ENCODE peak calls at places on chromosomes 6 and 20, in ten cellular contexts. One of them, this sample, is unnamed. For H3K27me3, the result is how much of the 10 kb centered on the place peaks cover.

GRCh38 chr6:122752990-122753687 is 26.4 kb upstream of the FABP7 start:
- DNase-seq in PC-3: no peak
- DNase-seq in lower lobe of right lung: no peak
- DNase-seq in upper lobe of left lung: no peak
- DNase-seq in neural progenitor cell: peak
- DNase-seq in esophagus muscularis mucosa: no peak
- DNase-seq in uterus: no peak
- DNase-seq in tibial nerve: no peak
- DNase-seq in CD8-positive, alpha-beta T cell: no peak
- DNase-seq in dorsolateral prefrontal cortex: no peak
- DNase-seq in this sample: no peak

GRCh38 chr20:25725639-25726038 is 29.0 kb upstream of the ZNF337 start:
- DNase-seq in tibial nerve: no peak
- DNase-seq in uterus: no peak
- DNase-seq in CD8-positive, alpha-beta T cell: no peak
- DNase-seq in PC-3: no peak
- DNase-seq in upper lobe of left lung: no peak
- DNase-seq in esophagus muscularis mucosa: no peak
- DNase-seq in neural progenitor cell: no peak
- DNase-seq in lower lobe of right lung: no peak
- DNase-seq in dorsolateral prefrontal cortex: no peak
- DNase-seq in this sample: no peak

GRCh38 chr20:51643390-51643789 is 100.9 kb upstream of the NFATC2 start:
- DNase-seq in uterus: no peak
- DNase-seq in neural progenitor cell: no peak
- DNase-seq in PC-3: no peak
- DNase-seq in CD8-positive, alpha-beta T cell: no peak
- DNase-seq in upper lobe of left lung: no peak
- DNase-seq in dorsolateral prefrontal cortex: no peak
- DNase-seq in esophagus muscularis mucosa: no peak
- DNase-seq in lower lobe of right lung: no peak
- DNase-seq in tibial nerve: no peak
- DNase-seq in this sample: no peak

GRCh38 chr6:168155821-168156741 is 77.1 kb upstream of the FRMD1 start:
- DNase-seq in dorsolateral prefrontal cortex: no peak
- DNase-seq in uterus: no peak
- DNase-seq in neural progenitor cell: no peak
- DNase-seq in upper lobe of left lung: no peak
- DNase-seq in esophagus muscularis mucosa: peak
- DNase-seq in lower lobe of right lung: no peak
- DNase-seq in PC-3: no peak
- DNase-seq in tibial nerve: no peak
- DNase-seq in CD8-positive, alpha-beta T cell: no peak
- DNase-seq in this sample: no peak

GRCh38 chr6:79420054-79420453 is 117.2 kb downstream of the LCA5 start:
- DNase-seq in neural progenitor cell: no peak
- DNase-seq in lower lobe of right lung: no peak
- DNase-seq in upper lobe of left lung: no peak
- DNase-seq in PC-3: no peak
- DNase-seq in dorsolateral prefrontal cortex: no peak
- DNase-seq in CD8-positive, alpha-beta T cell: no peak
- DNase-seq in tibial nerve: no peak
- DNase-seq in esophagus muscularis mucosa: no peak
- DNase-seq in uterus: no peak
- DNase-seq in this sample: no peak

GRCh38 chr6:135299256-135299655 is 118.1 kb downstream of the MYB start:
- DNase-seq in CD8-positive, alpha-beta T cell: no peak
- DNase-seq in dorsolateral prefrontal cortex: no peak
- DNase-seq in upper lobe of left lung: no peak
- DNase-seq in lower lobe of right lung: no peak
- DNase-seq in tibial nerve: no peak
- DNase-seq in PC-3: peak
- DNase-seq in uterus: no peak
- DNase-seq in esophagus muscularis mucosa: no peak
- DNase-seq in neural progenitor cell: no peak
- DNase-seq in this sample: no peak

GRCh38 chr20:37447688-37448087 is 73.4 kb upstream of the NNAT start:
- DNase-seq in CD8-positive, alpha-beta T cell: no peak
- DNase-seq in lower lobe of right lung: no peak
- DNase-seq in tibial nerve: no peak
- DNase-seq in upper lobe of left lung: no peak
- DNase-seq in esophagus muscularis mucosa: no peak
- DNase-seq in uterus: no peak
- DNase-seq in neural progenitor cell: no peak
- DNase-seq in PC-3: no peak
- DNase-seq in dorsolateral prefrontal cortex: no peak
- DNase-seq in this sample: no peak

GRCh38 chr20:32019156-32019510 is 8.9 kb downstream of the CCM2L start:
- DNase-seq in tibial nerve: no peak
- DNase-seq in dorsolateral prefrontal cortex: no peak
- DNase-seq in PC-3: no peak
- DNase-seq in neural progenitor cell: peak
- DNase-seq in uterus: no peak
- DNase-seq in lower lobe of right lung: peak
- DNase-seq in upper lobe of left lung: no peak
- DNase-seq in esophagus muscularis mucosa: no peak
- DNase-seq in CD8-positive, alpha-beta T cell: no peak
- DNase-seq in this sample: no peak

GRCh38 chr6:150297327-150298028 is 71.3 kb upstream of the IYD start:
- DNase-seq in lower lobe of right lung: no peak
- DNase-seq in PC-3: peak
- DNase-seq in CD8-positive, alpha-beta T cell: no peak
- DNase-seq in neural progenitor cell: no peak
- DNase-seq in dorsolateral prefrontal cortex: no peak
- DNase-seq in upper lobe of left lung: no peak
- DNase-seq in uterus: no peak
- DNase-seq in tibial nerve: no peak
- DNase-seq in esophagus muscularis mucosa: no peak
- DNase-seq in this sample: no peak

GRCh38 chr20:55792049-55792448 is 213.3 kb downstream of the CBLN4 start:
- DNase-seq in tibial nerve: no peak
- DNase-seq in neural progenitor cell: no peak
- DNase-seq in PC-3: no peak
- DNase-seq in upper lobe of left lung: no peak
- DNase-seq in lower lobe of right lung: no peak
- DNase-seq in uterus: no peak
- DNase-seq in dorsolateral prefrontal cortex: no peak
- DNase-seq in esophagus muscularis mucosa: no peak
- DNase-seq in CD8-positive, alpha-beta T cell: no peak
- DNase-seq in this sample: no peak

GRCh38 chr6:152295346-152295745 is 341.8 kb downstream of the SYNE1 start:
- DNase-seq in tibial nerve: peak
- DNase-seq in lower lobe of right lung: no peak
- DNase-seq in PC-3: peak
- DNase-seq in CD8-positive, alpha-beta T cell: no peak
- DNase-seq in neural progenitor cell: no peak
- DNase-seq in esophagus muscularis mucosa: no peak
- DNase-seq in uterus: peak
- DNase-seq in upper lobe of left lung: no peak
- DNase-seq in dorsolateral prefrontal cortex: no peak
- DNase-seq in this sample: no peak

DNA sequence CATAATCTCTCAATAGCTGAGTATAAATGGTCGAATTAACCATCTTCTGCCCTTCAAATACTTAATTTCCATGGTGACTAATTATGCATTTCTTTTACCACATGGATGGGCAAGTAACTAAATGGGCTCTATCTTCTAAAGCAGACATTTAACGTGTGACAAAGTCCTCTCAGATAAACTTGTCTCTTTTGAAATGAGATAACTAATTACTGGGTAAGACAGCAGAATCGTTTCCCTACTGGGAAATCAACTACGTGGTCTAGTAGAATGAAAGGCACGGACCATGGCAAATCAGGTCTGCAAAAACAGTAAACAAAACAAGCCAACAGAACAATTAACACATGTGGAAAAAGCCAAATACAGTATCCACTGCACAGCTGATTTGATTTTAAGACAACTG is 137.7 kb downstream of the BACH2 start:
- DNase-seq in uterus: no peak
- DNase-seq in CD8-positive, alpha-beta T cell: no peak
- DNase-seq in lower lobe of right lung: no peak
- DNase-seq in neural progenitor cell: no peak
- DNase-seq in PC-3: no peak
- DNase-seq in upper lobe of left lung: no peak
- DNase-seq in dorsolateral prefrontal cortex: no peak
- DNase-seq in esophagus muscularis mucosa: no peak
- DNase-seq in tibial nerve: no peak
- DNase-seq in this sample: no peak
- H3K27ac ChIP-seq in uterus: no peak
- H3K27ac ChIP-seq in CD8-positive, alpha-beta T cell: no peak
- H3K27ac ChIP-seq in lower lobe of right lung: no peak
- H3K27ac ChIP-seq in neural progenitor cell: no peak
- H3K27ac ChIP-seq in PC-3: no peak
- H3K27ac ChIP-seq in upper lobe of left lung: no peak
- H3K27ac ChIP-seq in dorsolateral prefrontal cortex: peak
- H3K27ac ChIP-seq in esophagus muscularis mucosa: no peak
- H3K27ac ChIP-seq in tibial nerve: peak
- H3K27ac ChIP-seq in this sample: no peak

GRCh38 chr20:15380770-15381169 is 1043.4 kb upstream of the FLRT3 start:
- DNase-seq in lower lobe of right lung: no peak
- DNase-seq in esophagus muscularis mucosa: no peak
- DNase-seq in upper lobe of left lung: no peak
- DNase-seq in PC-3: no peak
- DNase-seq in CD8-positive, alpha-beta T cell: no peak
- DNase-seq in tibial nerve: no peak
- DNase-seq in neural progenitor cell: no peak
- DNase-seq in uterus: no peak
- DNase-seq in dorsolateral prefrontal cortex: no peak
- DNase-seq in this sample: no peak

GRCh38 chr20:15375836-15376235 is 1038.4 kb upstream of the FLRT3 start:
- DNase-seq in uterus: no peak
- DNase-seq in neural progenitor cell: no peak
- DNase-seq in dorsolateral prefrontal cortex: no peak
- DNase-seq in lower lobe of right lung: no peak
- DNase-seq in esophagus muscularis mucosa: no peak
- DNase-seq in tibial nerve: no peak
- DNase-seq in CD8-positive, alpha-beta T cell: no peak
- DNase-seq in upper lobe of left lung: no peak
- DNase-seq in PC-3: no peak
- DNase-seq in this sample: no peak

GRCh38 chr20:15379897-15380296 is 1042.5 kb upstream of the FLRT3 start:
- DNase-seq in CD8-positive, alpha-beta T cell: no peak
- DNase-seq in PC-3: no peak
- DNase-seq in neural progenitor cell: no peak
- DNase-seq in tibial nerve: no peak
- DNase-seq in upper lobe of left lung: no peak
- DNase-seq in lower lobe of right lung: no peak
- DNase-seq in dorsolateral prefrontal cortex: no peak
- DNase-seq in uterus: no peak
- DNase-seq in esophagus muscularis mucosa: no peak
- DNase-seq in this sample: no peak

DNA sequence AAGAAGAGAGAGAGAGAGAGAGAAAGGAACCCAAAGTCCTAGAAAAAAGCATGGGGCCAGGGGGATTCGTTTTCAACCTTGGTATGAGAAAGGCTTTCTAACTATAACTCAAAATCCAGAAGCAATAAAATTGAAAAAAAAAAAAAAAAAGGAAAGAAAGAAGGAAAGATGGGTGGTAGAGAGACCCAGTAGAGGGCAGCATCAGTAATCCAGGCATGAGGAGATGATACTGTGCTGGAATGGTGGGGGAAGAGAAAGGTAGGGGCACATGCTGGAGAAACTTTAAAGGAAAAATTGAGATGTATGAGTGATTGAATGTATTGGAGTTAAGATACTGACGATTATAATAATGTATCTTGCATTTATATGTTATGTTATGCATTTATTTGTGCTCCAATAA is 1040.7 kb upstream of the FLRT3 start:
- DNase-seq in CD8-positive, alpha-beta T cell: no peak
- DNase-seq in upper lobe of left lung: no peak
- DNase-seq in tibial nerve: no peak
- DNase-seq in PC-3: peak
- DNase-seq in esophagus muscularis mucosa: no peak
- DNase-seq in neural progenitor cell: no peak
- DNase-seq in dorsolateral prefrontal cortex: no peak
- DNase-seq in uterus: no peak
- DNase-seq in lower lobe of right lung: no peak
- DNase-seq in this sample: no peak
- TF ChIP-seq CTCF in CD8-positive, alpha-beta T cell: no peak
- TF ChIP-seq CTCF in upper lobe of left lung: no peak
- TF ChIP-seq CTCF in tibial nerve: no peak
- TF ChIP-seq CTCF in PC-3: peak
- TF ChIP-seq CTCF in esophagus muscularis mucosa: no peak
- TF ChIP-seq CTCF in neural progenitor cell: peak
- TF ChIP-seq CTCF in dorsolateral prefrontal cortex: no peak
- TF ChIP-seq CTCF in uterus: no peak
- TF ChIP-seq CTCF in lower lobe of right lung: no peak
- TF ChIP-seq CTCF in this sample: no peak

GRCh38 chr6:166304106-166304505 is 4.1 kb downstream of the PRR18 start:
- DNase-seq in dorsolateral prefrontal cortex: no peak
- DNase-seq in upper lobe of left lung: no peak
- DNase-seq in tibial nerve: no peak
- DNase-seq in uterus: no peak
- DNase-seq in neural progenitor cell: no peak
- DNase-seq in lower lobe of right lung: no peak
- DNase-seq in esophagus muscularis mucosa: no peak
- DNase-seq in PC-3: no peak
- DNase-seq in CD8-positive, alpha-beta T cell: no peak
- DNase-seq in this sample: no peak

GRCh38 chr6:166297606-166298005 is 10.6 kb downstream of the PRR18 start:
- DNase-seq in dorsolateral prefrontal cortex: peak
- DNase-seq in neural progenitor cell: no peak
- DNase-seq in tibial nerve: no peak
- DNase-seq in upper lobe of left lung: no peak
- DNase-seq in PC-3: no peak
- DNase-seq in esophagus muscularis mucosa: no peak
- DNase-seq in uterus: no peak
- DNase-seq in lower lobe of right lung: no peak
- DNase-seq in CD8-positive, alpha-beta T cell: no peak
- DNase-seq in this sample: no peak

GRCh38 chr6:166300357-166300987 is 7.7 kb downstream of the PRR18 start:
- DNase-seq in uterus: no peak
- DNase-seq in CD8-positive, alpha-beta T cell: no peak
- DNase-seq in neural progenitor cell: no peak
- DNase-seq in esophagus muscularis mucosa: no peak
- DNase-seq in tibial nerve: no peak
- DNase-seq in dorsolateral prefrontal cortex: no peak
- DNase-seq in upper lobe of left lung: no peak
- DNase-seq in PC-3: no peak
- DNase-seq in lower lobe of right lung: no peak
- DNase-seq in this sample: no peak

GRCh38 chr6:166305562-166306117 is 2.6 kb downstream of the PRR18 start:
- DNase-seq in neural progenitor cell: no peak
- DNase-seq in PC-3: no peak
- DNase-seq in lower lobe of right lung: no peak
- DNase-seq in dorsolateral prefrontal cortex: no peak
- DNase-seq in CD8-positive, alpha-beta T cell: no peak
- DNase-seq in upper lobe of left lung: no peak
- DNase-seq in esophagus muscularis mucosa: peak
- DNase-seq in tibial nerve: no peak
- DNase-seq in uterus: no peak
- DNase-seq in this sample: no peak

GRCh38 chr6:166301611-166302529 is 6.3 kb downstream of the PRR18 start:
- DNase-seq in dorsolateral prefrontal cortex: no peak
- DNase-seq in neural progenitor cell: no peak
- DNase-seq in CD8-positive, alpha-beta T cell: no peak
- DNase-seq in esophagus muscularis mucosa: no peak
- DNase-seq in uterus: no peak
- DNase-seq in lower lobe of right lung: no peak
- DNase-seq in tibial nerve: no peak
- DNase-seq in upper lobe of left lung: no peak
- DNase-seq in PC-3: peak
- DNase-seq in this sample: no peak
- H3K27me3 ChIP-seq in dorsolateral prefrontal cortex: under half
- H3K27me3 ChIP-seq in neural progenitor cell: under half
- H3K27me3 ChIP-seq in CD8-positive, alpha-beta T cell: under half
- H3K27me3 ChIP-seq in esophagus muscularis mucosa: under half
- H3K27me3 ChIP-seq in uterus: under half
- H3K27me3 ChIP-seq in lower lobe of right lung: under half
- H3K27me3 ChIP-seq in tibial nerve: under half
- H3K27me3 ChIP-seq in upper lobe of left lung: under half
- H3K27me3 ChIP-seq in PC-3: under half
- H3K27me3 ChIP-seq in this sample: under half

GRCh38 chr6:147075326-147075840 is 128.8 kb upstream of the STXBP5 start:
- DNase-seq in esophagus muscularis mucosa: no peak
- DNase-seq in upper lobe of left lung: no peak
- DNase-seq in dorsolateral prefrontal cortex: no peak
- DNase-seq in tibial nerve: no peak
- DNase-seq in lower lobe of right lung: no peak
- DNase-seq in neural progenitor cell: no peak
- DNase-seq in uterus: no peak
- DNase-seq in PC-3: no peak
- DNase-seq in CD8-positive, alpha-beta T cell: no peak
- DNase-seq in this sample: no peak
- H3K27ac ChIP-seq in esophagus muscularis mucosa: no peak
- H3K27ac ChIP-seq in upper lobe of left lung: no peak
- H3K27ac ChIP-seq in dorsolateral prefrontal cortex: no peak
- H3K27ac ChIP-seq in tibial nerve: no peak
- H3K27ac ChIP-seq in lower lobe of right lung: no peak
- H3K27ac ChIP-seq in neural progenitor cell: no peak
- H3K27ac ChIP-seq in uterus: no peak
- H3K27ac ChIP-seq in PC-3: no peak
- H3K27ac ChIP-seq in CD8-positive, alpha-beta T cell: no peak
- H3K27ac ChIP-seq in this sample: no peak